ENCODE peak calls at places on chromosomes 4 and X, in seven cellular contexts. One of them, this sample, is unnamed.

GRCh38 chrX:72545990-72546389 is 26.7 kb downstream of the HDAC8 start:
- DNase-seq in NCI-H1092: peak; percentile 16
- DNase-seq in EL: no peak
- DNase-seq in NCI-H2081: no peak
- DNase-seq in foreskin fibroblast: no peak
- DNase-seq in HEK293T: peak; percentile 44
- DNase-seq in Right ventricle myocardium inferior: no peak
- DNase-seq in this sample: no peak

GRCh38 chrX:70044541-70045245 is 5.0 kb downstream of the AWAT2 start:
- DNase-seq in Right ventricle myocardium inferior: no peak
- DNase-seq in EL: peak; percentile 21
- DNase-seq in foreskin fibroblast: no peak
- DNase-seq in HEK293T: no peak
- DNase-seq in NCI-H1092: no peak
- DNase-seq in NCI-H2081: no peak
- DNase-seq in this sample: no peak

GRCh38 chrX:32985544-32985943 is 225.8 kb downstream of the DMD start:
- DNase-seq in NCI-H1092: no peak
- DNase-seq in EL: no peak
- DNase-seq in HEK293T: no peak
- DNase-seq in Right ventricle myocardium inferior: no peak
- DNase-seq in foreskin fibroblast: no peak
- DNase-seq in NCI-H2081: no peak
- DNase-seq in this sample: no peak

GRCh38 chrX:70476934-70477733 is 32.5 kb downstream of the DLG3 start:
- DNase-seq in NCI-H1092: no peak
- DNase-seq in Right ventricle myocardium inferior: no peak
- DNase-seq in NCI-H2081: peak; percentile 58
- DNase-seq in EL: peak; percentile 66
- DNase-seq in HEK293T: no peak
- DNase-seq in foreskin fibroblast: peak; percentile 47
- DNase-seq in this sample: peak; percentile 83

GRCh38 chrX:45232139-45232538 is 31.5 kb upstream of the DIPK2B start:
- DNase-seq in HEK293T: no peak
- DNase-seq in Right ventricle myocardium inferior: no peak
- DNase-seq in NCI-H2081: no peak
- DNase-seq in foreskin fibroblast: no peak
- DNase-seq in NCI-H1092: no peak
- DNase-seq in EL: no peak
- DNase-seq in this sample: no peak

GRCh38 chr4:94758141-94758699 is 465 bp downstream of the BMPR1B start:
- DNase-seq in HEK293T: peak; percentile 51
- DNase-seq in foreskin fibroblast: peak; percentile 23
- DNase-seq in Right ventricle myocardium inferior: peak; percentile 59
- DNase-seq in NCI-H1092: no peak
- DNase-seq in EL: peak; percentile 4
- DNase-seq in NCI-H2081: no peak
- DNase-seq in this sample: peak; percentile 91

GRCh38 chr4:152094851-152095700 is 334.3 kb upstream of the GATB start:
- DNase-seq in EL: peak; percentile 68
- DNase-seq in foreskin fibroblast: no peak
- DNase-seq in NCI-H2081: peak; percentile 52
- DNase-seq in Right ventricle myocardium inferior: no peak
- DNase-seq in NCI-H1092: peak; percentile 80
- DNase-seq in HEK293T: no peak
- DNase-seq in this sample: no peak

GRCh38 chr4:1945492-1945891 is 63.3 kb downstream of the NELFA start:
- DNase-seq in Right ventricle myocardium inferior: no peak
- DNase-seq in EL: no peak
- DNase-seq in HEK293T: no peak
- DNase-seq in NCI-H2081: no peak
- DNase-seq in NCI-H1092: no peak
- DNase-seq in foreskin fibroblast: no peak
- DNase-seq in this sample: no peak

GRCh38 chr4:780730-781492 is 45.0 kb downstream of the CPLX1 start:
- DNase-seq in foreskin fibroblast: no peak
- DNase-seq in HEK293T: no peak
- DNase-seq in NCI-H1092: no peak
- DNase-seq in EL: peak; percentile 20
- DNase-seq in NCI-H2081: no peak
- DNase-seq in Right ventricle myocardium inferior: peak; percentile 67
- DNase-seq in this sample: peak; percentile 85

GRCh38 chrX:97539970-97540519 is 656.3 kb downstream of the RPA4 start:
- DNase-seq in Right ventricle myocardium inferior: no peak
- DNase-seq in foreskin fibroblast: no peak
- DNase-seq in HEK293T: no peak
- DNase-seq in NCI-H1092: no peak
- DNase-seq in NCI-H2081: no peak
- DNase-seq in EL: no peak
- DNase-seq in this sample: no peak

GRCh38 chr4:73673286-73673685 is 53.0 kb upstream of the RASSF6 start:
- DNase-seq in Right ventricle myocardium inferior: no peak
- DNase-seq in EL: no peak
- DNase-seq in NCI-H1092: no peak
- DNase-seq in foreskin fibroblast: no peak
- DNase-seq in NCI-H2081: no peak
- DNase-seq in HEK293T: no peak
- DNase-seq in this sample: no peak

GRCh38 chrX:100264200-100264599 is 145.9 kb downstream of the PCDH19 start:
- DNase-seq in EL: no peak
- DNase-seq in NCI-H1092: no peak
- DNase-seq in HEK293T: no peak
- DNase-seq in Right ventricle myocardium inferior: no peak
- DNase-seq in foreskin fibroblast: no peak
- DNase-seq in NCI-H2081: no peak
- DNase-seq in this sample: no peak

GRCh38 chr4:4488405-4489404 is 53.1 kb downstream of the STX18 start:
- DNase-seq in EL: peak; percentile 73
- DNase-seq in NCI-H1092: peak; percentile 37
- DNase-seq in foreskin fibroblast: peak; percentile 69
- DNase-seq in Right ventricle myocardium inferior: no peak
- DNase-seq in HEK293T: peak; percentile 73
- DNase-seq in NCI-H2081: peak; percentile 59
- DNase-seq in this sample: no peak

GRCh38 chr4:85166318-85166717 is 199.8 kb upstream of the WDFY3 start:
- DNase-seq in NCI-H1092: no peak
- DNase-seq in HEK293T: no peak
- DNase-seq in EL: no peak
- DNase-seq in NCI-H2081: no peak
- DNase-seq in foreskin fibroblast: no peak
- DNase-seq in Right ventricle myocardium inferior: no peak
- DNase-seq in this sample: no peak

GRCh38 chr4:1356181-1356998 is 9.4 kb downstream of the UVSSA start:
- DNase-seq in NCI-H2081: peak; percentile 23
- DNase-seq in foreskin fibroblast: no peak
- DNase-seq in NCI-H1092: peak; percentile 51
- DNase-seq in EL: peak; percentile 42
- DNase-seq in Right ventricle myocardium inferior: peak; percentile 85
- DNase-seq in HEK293T: peak; percentile 66
- DNase-seq in this sample: no peak

GRCh38 chrX:123084797-123085196 is 99.3 kb upstream of the GRIA3 start:
- DNase-seq in Right ventricle myocardium inferior: no peak
- DNase-seq in NCI-H1092: no peak
- DNase-seq in HEK293T: no peak
- DNase-seq in foreskin fibroblast: peak; percentile 64
- DNase-seq in EL: peak; percentile 68
- DNase-seq in NCI-H2081: no peak
- DNase-seq in this sample: no peak

GRCh38 chrX:86917959-86918358 is 599.6 kb upstream of the KLHL4 start:
- DNase-seq in EL: no peak
- DNase-seq in Right ventricle myocardium inferior: no peak
- DNase-seq in NCI-H2081: no peak
- DNase-seq in HEK293T: no peak
- DNase-seq in NCI-H1092: no peak
- DNase-seq in foreskin fibroblast: no peak
- DNase-seq in this sample: no peak

GRCh38 chrX:83501003-83501402 is 7.1 kb upstream of the POU3F4 start:
- DNase-seq in foreskin fibroblast: no peak
- DNase-seq in EL: no peak
- DNase-seq in Right ventricle myocardium inferior: no peak
- DNase-seq in NCI-H2081: no peak
- DNase-seq in HEK293T: no peak
- DNase-seq in NCI-H1092: no peak
- DNase-seq in this sample: peak; percentile 39